ENCODE peak calls at places on chromosomes 12 and 14, in five cellular contexts. F, P, T, I and D are unnamed samples.
A peak's percentile ranks its signal among the peaks of the same experiment; 100 is the strongest.

GRCh38 chr12:101924647-101925046 is 47.3 kb downstream of the DRAM1 start:
- DNase-seq in I (peak; percentile 43), P (no peak), T (no peak), F (no peak), D (no peak)

GRCh38 chr14:67444395-67444794 is 32.4 kb upstream of the PLEK2 start:
- DNase-seq in I (no peak), T (no peak), F (no peak), P (no peak), D (no peak)

GRCh38 chr12:71041481-71041880 is 116.3 kb downstream of the TSPAN8 start:
- DNase-seq in F (no peak), P (no peak), I (no peak), T (no peak), D (no peak)

GRCh38 chr12:132529156-132529839 is 39.3 kb downstream of the FBRSL1 start:
- DNase-seq in I (no peak), T (no peak), P (no peak), F (no peak), D (no peak)

GRCh38 chr12:117042171-117042809 is 56.9 kb downstream of the TESC start:
- DNase-seq in T (peak; percentile 45), I (peak; percentile 16), F (no peak), P (no peak), D (no peak)

GRCh38 chr14:106879241-106879640 is 1352.9 kb downstream of the TMEM121 start:
- DNase-seq in F (peak; percentile 55), I (no peak), P (no peak), T (peak; percentile 65), D (no peak)

GRCh38 chr14:35384386-35385041 is 20.0 kb downstream of the NFKBIA start:
- DNase-seq in I (peak; percentile 99), T (peak; percentile 68), F (peak; percentile 61), P (no peak), D (no peak)

GRCh38 chr12:112686373-112686772 is 105.2 kb upstream of the RPH3A start:
- DNase-seq in P (no peak), F (no peak), I (no peak), T (no peak), D (no peak)

GRCh38 chr12:12017135-12017581 is 53.6 kb upstream of the BCL2L14 start:
- DNase-seq in P (no peak), F (no peak), I (no peak), T (no peak), D (peak; percentile 76)

GRCh38 chr12:4134833-4135597 is 138.5 kb upstream of the CCND2 start:
- DNase-seq in P (no peak), I (no peak), F (no peak), T (no peak), D (no peak)

GRCh38 chr12:9113296-9113986 is 2.3 kb downstream of the A2M start:
- DNase-seq in I (no peak), F (no peak), P (no peak), T (no peak), D (no peak)
- H3K4me3 ChIP-seq in I (no peak overlapping the region), F (no peak overlapping the region), P (peak overlapping the region; percentile 38), T (peak overlapping the region; percentile 81), D (no peak overlapping the region)

GRCh38 chr14:103138483-103139370 is 15.5 kb downstream of the TNFAIP2 start:
- DNase-seq in I (no peak), P (peak; percentile 82), T (no peak), F (no peak), D (no peak)
- H3K4me3 ChIP-seq in I (no peak overlapping the region), P (peak overlapping the region; percentile 32), T (peak overlapping the region; percentile 48), F (no peak overlapping the region), D (no peak overlapping the region)

GRCh38 chr12:53965251-53966069 is 7.5 kb upstream of the HOXC11 start:
- DNase-seq in F (no peak), T (no peak), I (no peak), P (no peak), D (no peak)

GRCh38 chr12:53966070-53966384 is 6.9 kb upstream of the HOXC11 start:
- DNase-seq in F (no peak), P (no peak), T (no peak), I (no peak), D (no peak)

GRCh38 chr12:53967451-53968059 is 5.4 kb upstream of the HOXC11 start:
- DNase-seq in T (no peak), I (no peak), F (no peak), P (no peak), D (no peak)

GRCh38 chr12:53968214-53969127 is 4.5 kb upstream of the HOXC11 start:
- DNase-seq in P (no peak), T (no peak), F (no peak), I (no peak), D (no peak)

DNA sequence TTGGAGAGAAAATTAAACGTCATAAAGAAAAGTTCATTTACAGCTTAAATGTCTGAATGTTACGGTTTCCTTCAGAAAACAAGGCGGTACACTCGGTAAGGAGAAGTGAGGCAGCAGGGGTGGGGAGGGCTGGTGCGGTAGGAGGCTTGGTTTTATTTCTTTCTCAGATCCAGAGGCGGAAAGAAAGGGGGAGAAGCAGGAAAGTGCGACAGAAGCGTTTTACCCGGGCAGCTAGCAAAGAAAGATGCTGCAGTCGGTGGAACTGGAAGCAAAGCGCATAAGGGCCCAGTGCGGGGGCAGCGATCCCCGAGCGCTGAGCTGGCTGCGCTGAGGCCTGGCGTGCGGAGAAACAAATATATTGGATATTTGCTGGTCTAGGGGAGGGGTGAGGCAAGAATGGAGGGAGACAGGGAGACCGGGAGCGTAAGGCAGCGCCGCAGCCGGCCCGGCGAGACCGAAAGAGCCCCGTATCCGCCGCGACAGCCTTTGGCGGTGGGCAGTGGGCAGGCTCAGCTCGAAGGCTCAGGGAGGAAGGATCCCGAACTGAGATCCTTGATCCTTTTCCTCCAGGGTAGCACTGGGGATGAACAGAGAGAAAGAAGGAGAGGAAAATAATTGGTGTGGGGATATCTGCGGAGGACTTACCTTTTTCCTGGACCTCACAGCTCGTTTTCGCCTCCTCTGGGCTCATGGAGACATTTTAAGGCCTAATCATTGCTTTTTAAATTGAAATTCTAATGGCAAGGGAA is 6.4 kb upstream of the HOXC11 start:
- DNase-seq in P (no peak), F (no peak), T (no peak), I (no peak), D (no peak)
- H3K4me3 ChIP-seq in P (peak overlapping the region; percentile 5), F (no peak overlapping the region), T (no peak overlapping the region), I (peak overlapping the region; percentile 59), D (peak overlapping the region; percentile 7)

GRCh38 chr12:124230789-124231188 is 64.1 kb upstream of the RFLNA start:
- DNase-seq in T (no peak), P (no peak), I (no peak), F (no peak), D (no peak)

GRCh38 chr12:124233846-124234620 is 60.9 kb upstream of the RFLNA start:
- DNase-seq in F (no peak), P (no peak), I (peak; percentile 64), T (no peak), D (no peak)

GRCh38 chr12:124233041-124233836 is 61.7 kb upstream of the RFLNA start:
- DNase-seq in F (peak; percentile 16), P (no peak), I (peak; percentile 94), T (no peak), D (no peak)

GRCh38 chr12:124231980-124232653 is 62.8 kb upstream of the RFLNA start:
- DNase-seq in F (no peak), P (no peak), I (no peak), T (no peak), D (no peak)

DNA sequence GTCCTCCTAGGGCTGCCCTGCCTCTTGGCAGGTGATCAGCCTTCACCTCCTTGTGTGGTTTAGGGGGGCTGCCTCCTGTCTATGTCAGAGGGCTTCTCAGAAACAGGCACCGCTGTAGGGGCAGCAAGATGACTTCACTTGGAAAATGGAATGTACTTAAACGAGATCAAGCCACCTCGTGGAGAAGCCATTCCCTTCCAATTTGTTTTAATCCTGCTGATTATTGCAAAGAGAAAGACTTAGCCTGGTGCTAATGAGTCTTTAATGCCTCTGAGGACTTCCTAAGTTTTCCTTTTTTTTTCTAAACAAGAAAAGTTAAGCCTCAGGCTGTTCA is 62.3 kb upstream of the RFLNA start:
- DNase-seq in F (no peak), I (no peak), P (no peak), T (no peak), D (no peak)
- H3K4me3 ChIP-seq in F (no peak overlapping the region), I (no peak overlapping the region), P (no peak overlapping the region), T (no peak overlapping the region), D (no peak overlapping the region)

GRCh38 chr14:104047761-104048160 is 37.7 kb upstream of the ASPG start:
- DNase-seq in P (no peak), I (no peak), F (no peak), T (no peak), D (no peak)

GRCh38 chr14:104048758-104049496 is 36.6 kb upstream of the ASPG start:
- DNase-seq in P (no peak), T (no peak), F (peak; percentile 19), I (peak; percentile 61), D (no peak)

GRCh38 chr14:104054222-104054905 is 31.1 kb upstream of the ASPG start:
- DNase-seq in T (no peak), P (no peak), F (no peak), I (no peak), D (no peak)

GRCh38 chr14:104051092-104051813 is 34.2 kb upstream of the ASPG start:
- DNase-seq in F (no peak), T (no peak), P (no peak), I (no peak), D (no peak)

DNA sequence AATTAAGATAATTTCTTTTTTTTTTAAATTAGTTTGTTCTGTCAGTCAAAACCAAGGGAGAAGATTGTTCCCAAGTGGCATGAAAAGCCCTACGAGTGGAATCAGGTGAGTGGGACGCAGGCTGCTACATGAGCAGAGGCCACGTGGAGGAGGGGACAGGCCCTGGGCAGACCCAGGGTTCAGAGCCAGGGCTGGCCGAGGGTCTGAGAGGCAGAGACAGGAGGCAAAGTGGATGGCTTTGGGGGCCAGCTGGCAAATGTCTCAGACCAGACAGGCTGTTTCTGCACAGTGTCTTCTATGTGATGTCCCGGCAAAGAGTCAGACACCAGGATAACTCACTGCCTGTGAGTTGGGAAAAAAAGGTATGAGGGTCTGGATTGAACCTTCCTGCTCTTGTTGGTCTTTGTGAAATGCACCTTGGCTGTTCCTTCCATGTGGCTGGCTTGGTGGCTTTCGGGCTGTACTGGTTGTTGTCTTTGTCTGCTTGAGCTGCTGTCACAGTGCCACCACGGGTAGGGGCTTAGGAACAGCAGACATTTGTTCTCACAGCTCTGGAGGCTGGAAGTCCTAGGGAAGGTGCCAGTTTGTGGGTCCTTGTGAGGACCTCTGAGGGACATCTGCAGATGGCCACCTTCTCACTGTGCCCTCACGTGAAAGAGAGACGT is 35.8 kb upstream of the ASPG start:
- DNase-seq in F (no peak), I (peak; percentile 7), P (no peak), T (no peak), D (no peak)
- H3K4me3 ChIP-seq in F (no peak overlapping the region), I (no peak overlapping the region), P (no peak overlapping the region), T (no peak overlapping the region), D (no peak overlapping the region)

DNA sequence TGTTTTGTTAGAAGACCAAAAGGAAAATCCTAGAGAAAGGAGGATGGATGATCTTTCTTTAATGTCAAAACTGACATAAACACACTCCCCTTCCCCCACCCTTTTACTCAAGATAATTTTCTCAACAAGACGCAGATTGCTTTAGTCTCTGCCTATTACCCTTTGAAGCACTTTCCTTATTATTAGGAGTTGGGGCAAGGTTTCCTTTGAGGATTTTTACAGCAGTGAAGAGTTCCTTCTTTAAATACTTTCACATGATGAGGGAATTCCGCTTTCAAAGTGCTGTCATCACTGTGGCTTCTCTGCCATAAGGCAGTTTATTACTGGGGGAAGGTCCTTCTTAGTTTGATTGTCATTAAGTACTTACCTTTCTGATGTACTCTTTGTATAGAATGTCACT is 172.1 kb downstream of the MSRB3 start:
- DNase-seq in P (no peak), T (no peak), I (peak; percentile 11), F (no peak), D (no peak)
- H3K4me3 ChIP-seq in P (no peak overlapping the region), T (no peak overlapping the region), I (no peak overlapping the region), F (no peak overlapping the region), D (no peak overlapping the region)

DNA sequence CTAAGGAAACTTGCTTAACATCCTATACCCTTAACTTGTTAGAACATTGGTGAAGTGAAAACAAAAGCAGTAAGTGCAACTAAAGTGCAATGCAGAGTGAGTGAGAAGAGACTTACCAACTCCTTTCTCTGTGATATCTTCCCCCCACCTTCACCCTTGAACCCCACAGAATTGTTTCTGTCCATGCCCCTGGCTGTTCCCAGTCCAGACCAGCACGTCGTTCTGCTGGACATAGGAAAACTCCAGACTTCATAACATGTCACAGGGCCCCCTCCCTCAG is 91.9 kb downstream of the DAD1 start:
- DNase-seq in P (no peak), F (no peak), I (no peak), T (no peak), D (no peak)
- H3K4me3 ChIP-seq in P (no peak overlapping the region), F (no peak overlapping the region), I (no peak overlapping the region), T (no peak overlapping the region), D (no peak overlapping the region)